ENCODE peak calls at places on chromosome 9, in ten cellular contexts. One of them, this sample, is unnamed.

GRCh38 chr9:87322840-87323635 is 174.6 kb upstream of the DAPK1 start:
- DNase-seq in HFFc6: peak
- DNase-seq in heart right ventricle: no peak
- DNase-seq in amygdala: no peak
- DNase-seq in cardiac muscle cell: peak
- DNase-seq in PC-9: no peak
- DNase-seq in EL: peak
- DNase-seq in GM13976: no peak
- DNase-seq in choroid plexus epithelial cell: peak
- DNase-seq in CD4-positive, CD25-positive, alpha-beta regulatory T cell: no peak
- DNase-seq in this sample: no peak

GRCh38 chr9:114307323-114308250 is 15.3 kb upstream of the ORM1 start:
- DNase-seq in amygdala: no peak
- DNase-seq in HFFc6: peak
- DNase-seq in heart right ventricle: no peak
- DNase-seq in CD4-positive, CD25-positive, alpha-beta regulatory T cell: no peak
- DNase-seq in EL: no peak
- DNase-seq in GM13976: no peak
- DNase-seq in PC-9: no peak
- DNase-seq in choroid plexus epithelial cell: peak
- DNase-seq in cardiac muscle cell: peak
- DNase-seq in this sample: no peak

GRCh38 chr9:86535406-86535915 is 181.3 kb upstream of the TUT7 start:
- DNase-seq in GM13976: no peak
- DNase-seq in HFFc6: no peak
- DNase-seq in cardiac muscle cell: no peak
- DNase-seq in EL: no peak
- DNase-seq in choroid plexus epithelial cell: no peak
- DNase-seq in PC-9: no peak
- DNase-seq in amygdala: no peak
- DNase-seq in CD4-positive, CD25-positive, alpha-beta regulatory T cell: no peak
- DNase-seq in heart right ventricle: no peak
- DNase-seq in this sample: no peak

GRCh38 chr9:120104771-120105170 is 475.2 kb downstream of the CDK5RAP2 start:
- DNase-seq in PC-9: no peak
- DNase-seq in choroid plexus epithelial cell: no peak
- DNase-seq in heart right ventricle: no peak
- DNase-seq in amygdala: no peak
- DNase-seq in CD4-positive, CD25-positive, alpha-beta regulatory T cell: no peak
- DNase-seq in cardiac muscle cell: no peak
- DNase-seq in GM13976: no peak
- DNase-seq in HFFc6: no peak
- DNase-seq in EL: no peak
- DNase-seq in this sample: no peak

GRCh38 chr9:109253637-109254284 is 67.1 kb downstream of the EPB41L4B start:
- DNase-seq in choroid plexus epithelial cell: peak
- DNase-seq in PC-9: peak
- DNase-seq in HFFc6: peak
- DNase-seq in EL: peak
- DNase-seq in amygdala: no peak
- DNase-seq in GM13976: no peak
- DNase-seq in cardiac muscle cell: peak
- DNase-seq in heart right ventricle: no peak
- DNase-seq in CD4-positive, CD25-positive, alpha-beta regulatory T cell: no peak
- DNase-seq in this sample: no peak

GRCh38 chr9:35748858-35749514 is at the start of the genes GBA2 and RGP1:
- DNase-seq in amygdala: peak
- DNase-seq in PC-9: peak
- DNase-seq in cardiac muscle cell: peak
- DNase-seq in choroid plexus epithelial cell: peak
- DNase-seq in GM13976: peak
- DNase-seq in EL: peak
- DNase-seq in HFFc6: peak
- DNase-seq in CD4-positive, CD25-positive, alpha-beta regulatory T cell: peak
- DNase-seq in heart right ventricle: peak
- DNase-seq in this sample: peak

GRCh38 chr9:89576404-89576824 is 28.4 kb upstream of the GADD45G start:
- DNase-seq in choroid plexus epithelial cell: peak
- DNase-seq in EL: peak
- DNase-seq in GM13976: no peak
- DNase-seq in PC-9: no peak
- DNase-seq in cardiac muscle cell: peak
- DNase-seq in CD4-positive, CD25-positive, alpha-beta regulatory T cell: no peak
- DNase-seq in amygdala: no peak
- DNase-seq in heart right ventricle: no peak
- DNase-seq in HFFc6: no peak
- DNase-seq in this sample: peak

GRCh38 chr9:127087411-127087810 is 35.0 kb downstream of the ANGPTL2 start:
- DNase-seq in amygdala: no peak
- DNase-seq in cardiac muscle cell: no peak
- DNase-seq in HFFc6: no peak
- DNase-seq in heart right ventricle: no peak
- DNase-seq in choroid plexus epithelial cell: no peak
- DNase-seq in EL: no peak
- DNase-seq in PC-9: no peak
- DNase-seq in CD4-positive, CD25-positive, alpha-beta regulatory T cell: no peak
- DNase-seq in GM13976: no peak
- DNase-seq in this sample: no peak

GRCh38 chr9:124149992-124150391 is 107.8 kb upstream of the NEK6 start:
- DNase-seq in GM13976: no peak
- DNase-seq in PC-9: no peak
- DNase-seq in HFFc6: no peak
- DNase-seq in choroid plexus epithelial cell: peak
- DNase-seq in CD4-positive, CD25-positive, alpha-beta regulatory T cell: no peak
- DNase-seq in cardiac muscle cell: no peak
- DNase-seq in EL: no peak
- DNase-seq in amygdala: no peak
- DNase-seq in heart right ventricle: no peak
- DNase-seq in this sample: no peak

GRCh38 chr9:113772121-113772885 is 103.8 kb upstream of the ZNF618 start:
- DNase-seq in EL: peak
- DNase-seq in CD4-positive, CD25-positive, alpha-beta regulatory T cell: no peak
- DNase-seq in GM13976: no peak
- DNase-seq in PC-9: no peak
- DNase-seq in heart right ventricle: no peak
- DNase-seq in choroid plexus epithelial cell: peak
- DNase-seq in HFFc6: no peak
- DNase-seq in amygdala: no peak
- DNase-seq in cardiac muscle cell: peak
- DNase-seq in this sample: no peak

GRCh38 chr9:17627641-17628040 is 48.8 kb downstream of the SH3GL2 start:
- DNase-seq in GM13976: no peak
- DNase-seq in amygdala: no peak
- DNase-seq in choroid plexus epithelial cell: no peak
- DNase-seq in cardiac muscle cell: no peak
- DNase-seq in PC-9: no peak
- DNase-seq in heart right ventricle: no peak
- DNase-seq in HFFc6: peak
- DNase-seq in EL: peak
- DNase-seq in CD4-positive, CD25-positive, alpha-beta regulatory T cell: no peak
- DNase-seq in this sample: peak

GRCh38 chr9:124125590-124126047 is 114.1 kb downstream of the LHX2 start:
- DNase-seq in GM13976: no peak
- DNase-seq in amygdala: no peak
- DNase-seq in EL: no peak
- DNase-seq in heart right ventricle: no peak
- DNase-seq in PC-9: no peak
- DNase-seq in CD4-positive, CD25-positive, alpha-beta regulatory T cell: no peak
- DNase-seq in choroid plexus epithelial cell: no peak
- DNase-seq in HFFc6: no peak
- DNase-seq in cardiac muscle cell: no peak
- DNase-seq in this sample: peak

GRCh38 chr9:98345011-98345410 is 89.6 kb upstream of the TBC1D2 start:
- DNase-seq in choroid plexus epithelial cell: no peak
- DNase-seq in HFFc6: no peak
- DNase-seq in GM13976: no peak
- DNase-seq in CD4-positive, CD25-positive, alpha-beta regulatory T cell: no peak
- DNase-seq in cardiac muscle cell: no peak
- DNase-seq in heart right ventricle: no peak
- DNase-seq in PC-9: no peak
- DNase-seq in EL: no peak
- DNase-seq in amygdala: no peak
- DNase-seq in this sample: no peak

GRCh38 chr9:2291980-2292704 is 277.0 kb downstream of the SMARCA2 start:
- DNase-seq in HFFc6: no peak
- DNase-seq in amygdala: no peak
- DNase-seq in PC-9: peak
- DNase-seq in EL: peak
- DNase-seq in GM13976: no peak
- DNase-seq in CD4-positive, CD25-positive, alpha-beta regulatory T cell: no peak
- DNase-seq in choroid plexus epithelial cell: peak
- DNase-seq in heart right ventricle: no peak
- DNase-seq in cardiac muscle cell: peak
- DNase-seq in this sample: peak

GRCh38 chr9:134069536-134070399 is 1.9 kb upstream of the BRD3 start:
- DNase-seq in HFFc6: no peak
- DNase-seq in PC-9: no peak
- DNase-seq in EL: no peak
- DNase-seq in cardiac muscle cell: no peak
- DNase-seq in choroid plexus epithelial cell: no peak
- DNase-seq in heart right ventricle: no peak
- DNase-seq in GM13976: peak
- DNase-seq in CD4-positive, CD25-positive, alpha-beta regulatory T cell: no peak
- DNase-seq in amygdala: no peak
- DNase-seq in this sample: no peak

GRCh38 chr9:26324787-26325186 is 567.8 kb downstream of the CAAP1 start:
- DNase-seq in choroid plexus epithelial cell: no peak
- DNase-seq in HFFc6: no peak
- DNase-seq in EL: no peak
- DNase-seq in GM13976: no peak
- DNase-seq in PC-9: no peak
- DNase-seq in cardiac muscle cell: peak
- DNase-seq in heart right ventricle: no peak
- DNase-seq in CD4-positive, CD25-positive, alpha-beta regulatory T cell: no peak
- DNase-seq in amygdala: no peak
- DNase-seq in this sample: no peak

GRCh38 chr9:93940951-93941350 is 14.2 kb downstream of the BARX1 start:
- DNase-seq in CD4-positive, CD25-positive, alpha-beta regulatory T cell: no peak
- DNase-seq in cardiac muscle cell: no peak
- DNase-seq in PC-9: no peak
- DNase-seq in HFFc6: no peak
- DNase-seq in GM13976: no peak
- DNase-seq in heart right ventricle: no peak
- DNase-seq in choroid plexus epithelial cell: no peak
- DNase-seq in EL: no peak
- DNase-seq in amygdala: no peak
- DNase-seq in this sample: no peak

GRCh38 chr9:126146254-126147145 is 180.1 kb upstream of the MVB12B start:
- DNase-seq in HFFc6: no peak
- DNase-seq in PC-9: peak
- DNase-seq in heart right ventricle: no peak
- DNase-seq in choroid plexus epithelial cell: peak
- DNase-seq in amygdala: no peak
- DNase-seq in CD4-positive, CD25-positive, alpha-beta regulatory T cell: no peak
- DNase-seq in EL: no peak
- DNase-seq in cardiac muscle cell: no peak
- DNase-seq in GM13976: peak
- DNase-seq in this sample: peak

GRCh38 chr9:129449066-129449465 is 171.8 kb downstream of the C9orf50 start:
- DNase-seq in choroid plexus epithelial cell: no peak
- DNase-seq in CD4-positive, CD25-positive, alpha-beta regulatory T cell: no peak
- DNase-seq in cardiac muscle cell: no peak
- DNase-seq in PC-9: no peak
- DNase-seq in amygdala: no peak
- DNase-seq in HFFc6: no peak
- DNase-seq in EL: no peak
- DNase-seq in heart right ventricle: no peak
- DNase-seq in GM13976: no peak
- DNase-seq in this sample: no peak

GRCh38 chr9:10534863-10535262 is 77.9 kb downstream of the PTPRD start:
- DNase-seq in heart right ventricle: no peak
- DNase-seq in GM13976: no peak
- DNase-seq in EL: no peak
- DNase-seq in amygdala: no peak
- DNase-seq in PC-9: no peak
- DNase-seq in CD4-positive, CD25-positive, alpha-beta regulatory T cell: no peak
- DNase-seq in cardiac muscle cell: no peak
- DNase-seq in HFFc6: no peak
- DNase-seq in choroid plexus epithelial cell: no peak
- DNase-seq in this sample: no peak

GRCh38 chr9:35645736-35646582 is 4.8 kb downstream of the SIT1 start:
- DNase-seq in amygdala: no peak
- DNase-seq in heart right ventricle: no peak
- DNase-seq in HFFc6: no peak
- DNase-seq in GM13976: no peak
- DNase-seq in cardiac muscle cell: peak
- DNase-seq in CD4-positive, CD25-positive, alpha-beta regulatory T cell: no peak
- DNase-seq in EL: no peak
- DNase-seq in PC-9: peak
- DNase-seq in choroid plexus epithelial cell: peak
- DNase-seq in this sample: peak

GRCh38 chr9:104173020-104173419 is 78.9 kb downstream of the SMC2 start:
- DNase-seq in heart right ventricle: no peak
- DNase-seq in GM13976: no peak
- DNase-seq in PC-9: no peak
- DNase-seq in EL: no peak
- DNase-seq in amygdala: no peak
- DNase-seq in CD4-positive, CD25-positive, alpha-beta regulatory T cell: no peak
- DNase-seq in choroid plexus epithelial cell: no peak
- DNase-seq in cardiac muscle cell: no peak
- DNase-seq in HFFc6: no peak
- DNase-seq in this sample: no peak

GRCh38 chr9:116002624-116003023 is 151.0 kb upstream of the PAPPA start:
- DNase-seq in PC-9: peak
- DNase-seq in GM13976: no peak
- DNase-seq in amygdala: no peak
- DNase-seq in HFFc6: peak
- DNase-seq in choroid plexus epithelial cell: peak
- DNase-seq in heart right ventricle: no peak
- DNase-seq in cardiac muscle cell: peak
- DNase-seq in EL: peak
- DNase-seq in CD4-positive, CD25-positive, alpha-beta regulatory T cell: no peak
- DNase-seq in this sample: no peak

GRCh38 chr9:130235558-130236435 is 29.8 kb upstream of the HMCN2 start:
- DNase-seq in amygdala: peak
- DNase-seq in cardiac muscle cell: peak
- DNase-seq in GM13976: peak
- DNase-seq in PC-9: peak
- DNase-seq in heart right ventricle: peak
- DNase-seq in HFFc6: peak
- DNase-seq in EL: peak
- DNase-seq in CD4-positive, CD25-positive, alpha-beta regulatory T cell: peak
- DNase-seq in choroid plexus epithelial cell: peak
- DNase-seq in this sample: peak

GRCh38 chr9:115672477-115673316 is 480.9 kb upstream of the PAPPA start:
- DNase-seq in PC-9: peak
- DNase-seq in HFFc6: peak
- DNase-seq in amygdala: no peak
- DNase-seq in heart right ventricle: peak
- DNase-seq in CD4-positive, CD25-positive, alpha-beta regulatory T cell: no peak
- DNase-seq in GM13976: no peak
- DNase-seq in EL: peak
- DNase-seq in choroid plexus epithelial cell: peak
- DNase-seq in cardiac muscle cell: peak
- DNase-seq in this sample: no peak

GRCh38 chr9:22863736-22864135 is 417.1 kb downstream of the DMRTA1 start:
- DNase-seq in choroid plexus epithelial cell: no peak
- DNase-seq in PC-9: no peak
- DNase-seq in HFFc6: no peak
- DNase-seq in GM13976: no peak
- DNase-seq in CD4-positive, CD25-positive, alpha-beta regulatory T cell: no peak
- DNase-seq in heart right ventricle: no peak
- DNase-seq in cardiac muscle cell: no peak
- DNase-seq in amygdala: no peak
- DNase-seq in EL: no peak
- DNase-seq in this sample: no peak